ENCODE peak calls at places on chromosomes 7 and 10, in seven cellular contexts. One of them, this sample, is unnamed.

GRCh38 chr10:22345301-22346086 is at the start of gene SPAG6:
- DNase-seq in neural progenitor cell: peak
- DNase-seq in hepatocyte: peak
- DNase-seq in mammary epithelial cell: no peak
- DNase-seq in OCI-LY7: no peak
- DNase-seq in WTC11: peak
- DNase-seq in CD14-positive monocyte: peak
- DNase-seq in this sample: peak

GRCh38 chr7:85184599-85185354 is 2.1 kb downstream of the SEMA3D start:
- DNase-seq in neural progenitor cell: peak
- DNase-seq in mammary epithelial cell: peak
- DNase-seq in CD14-positive monocyte: no peak
- DNase-seq in WTC11: peak
- DNase-seq in hepatocyte: peak
- DNase-seq in OCI-LY7: no peak
- DNase-seq in this sample: peak

GRCh38 chr10:125017547-125018298 is 75.8 kb downstream of the ZRANB1 start:
- DNase-seq in OCI-LY7: no peak
- DNase-seq in CD14-positive monocyte: no peak
- DNase-seq in neural progenitor cell: peak
- DNase-seq in mammary epithelial cell: no peak
- DNase-seq in hepatocyte: no peak
- DNase-seq in WTC11: no peak
- DNase-seq in this sample: no peak

GRCh38 chr10:28801869-28802268 is 124.5 kb downstream of the BAMBI start:
- DNase-seq in CD14-positive monocyte: no peak
- DNase-seq in OCI-LY7: no peak
- DNase-seq in hepatocyte: no peak
- DNase-seq in WTC11: no peak
- DNase-seq in mammary epithelial cell: no peak
- DNase-seq in neural progenitor cell: no peak
- DNase-seq in this sample: no peak

GRCh38 chr7:4799508-4800268 is 24.3 kb downstream of the AP5Z1 start:
- DNase-seq in hepatocyte: no peak
- DNase-seq in OCI-LY7: no peak
- DNase-seq in mammary epithelial cell: peak
- DNase-seq in WTC11: no peak
- DNase-seq in neural progenitor cell: no peak
- DNase-seq in CD14-positive monocyte: no peak
- DNase-seq in this sample: no peak

GRCh38 chr7:82605247-82605864 is 161.8 kb upstream of the CACNA2D1 start:
- DNase-seq in WTC11: no peak
- DNase-seq in CD14-positive monocyte: no peak
- DNase-seq in OCI-LY7: peak
- DNase-seq in mammary epithelial cell: peak
- DNase-seq in neural progenitor cell: peak
- DNase-seq in hepatocyte: peak
- DNase-seq in this sample: peak

GRCh38 chr7:31096882-31097258 is 44.8 kb downstream of the ADCYAP1R1 start:
- DNase-seq in CD14-positive monocyte: no peak
- DNase-seq in OCI-LY7: no peak
- DNase-seq in WTC11: no peak
- DNase-seq in mammary epithelial cell: no peak
- DNase-seq in hepatocyte: no peak
- DNase-seq in neural progenitor cell: no peak
- DNase-seq in this sample: no peak

GRCh38 chr10:15238553-15239335 is 70.3 kb upstream of the NMT2 start:
- DNase-seq in CD14-positive monocyte: no peak
- DNase-seq in hepatocyte: no peak
- DNase-seq in mammary epithelial cell: no peak
- DNase-seq in OCI-LY7: no peak
- DNase-seq in neural progenitor cell: no peak
- DNase-seq in WTC11: no peak
- DNase-seq in this sample: no peak

GRCh38 chr7:134562136-134562535 is 13.2 kb downstream of the AKR1B15 start:
- DNase-seq in CD14-positive monocyte: no peak
- DNase-seq in hepatocyte: no peak
- DNase-seq in WTC11: no peak
- DNase-seq in neural progenitor cell: no peak
- DNase-seq in mammary epithelial cell: peak
- DNase-seq in OCI-LY7: no peak
- DNase-seq in this sample: no peak

GRCh38 chr10:35797187-35797586 is 155.1 kb upstream of the FZD8 start:
- DNase-seq in OCI-LY7: no peak
- DNase-seq in CD14-positive monocyte: no peak
- DNase-seq in hepatocyte: no peak
- DNase-seq in neural progenitor cell: no peak
- DNase-seq in WTC11: no peak
- DNase-seq in mammary epithelial cell: no peak
- DNase-seq in this sample: no peak

GRCh38 chr10:105769248-105770184 is 1128.4 kb downstream of the SORCS3 start:
- DNase-seq in neural progenitor cell: no peak
- DNase-seq in mammary epithelial cell: peak
- DNase-seq in hepatocyte: peak
- DNase-seq in CD14-positive monocyte: no peak
- DNase-seq in OCI-LY7: no peak
- DNase-seq in WTC11: no peak
- DNase-seq in this sample: no peak

GRCh38 chr10:102229810-102230263 is 3.7 kb downstream of the ELOVL3 start:
- DNase-seq in OCI-LY7: peak
- DNase-seq in neural progenitor cell: peak
- DNase-seq in WTC11: peak
- DNase-seq in hepatocyte: peak
- DNase-seq in mammary epithelial cell: peak
- DNase-seq in CD14-positive monocyte: peak
- DNase-seq in this sample: peak

GRCh38 chr7:135281363-135281949 is 47.8 kb downstream of the STRA8 start:
- DNase-seq in WTC11: peak
- DNase-seq in hepatocyte: peak
- DNase-seq in mammary epithelial cell: peak
- DNase-seq in neural progenitor cell: peak
- DNase-seq in CD14-positive monocyte: peak
- DNase-seq in OCI-LY7: peak
- DNase-seq in this sample: peak

GRCh38 chr7:55469271-55469681 is 103.0 kb downstream of the VOPP1 start:
- DNase-seq in CD14-positive monocyte: no peak
- DNase-seq in hepatocyte: no peak
- DNase-seq in WTC11: no peak
- DNase-seq in OCI-LY7: peak
- DNase-seq in neural progenitor cell: no peak
- DNase-seq in mammary epithelial cell: no peak
- DNase-seq in this sample: no peak

GRCh38 chr7:91288208-91288824 is 24.1 kb downstream of the FZD1 start:
- DNase-seq in neural progenitor cell: peak
- DNase-seq in OCI-LY7: peak
- DNase-seq in hepatocyte: peak
- DNase-seq in WTC11: peak
- DNase-seq in mammary epithelial cell: peak
- DNase-seq in CD14-positive monocyte: no peak
- DNase-seq in this sample: peak
- TF ChIP-seq CTCF in neural progenitor cell: peak
- TF ChIP-seq CTCF in OCI-LY7: peak
- TF ChIP-seq CTCF in hepatocyte: peak
- TF ChIP-seq CTCF in WTC11: peak
- TF ChIP-seq CTCF in mammary epithelial cell: peak
- TF ChIP-seq CTCF in CD14-positive monocyte: peak
- TF ChIP-seq CTCF in this sample: peak

GRCh38 chr7:94671444-94672235 is 15.7 kb upstream of the SGCE start:
- DNase-seq in mammary epithelial cell: no peak
- DNase-seq in OCI-LY7: no peak
- DNase-seq in WTC11: no peak
- DNase-seq in hepatocyte: no peak
- DNase-seq in neural progenitor cell: no peak
- DNase-seq in CD14-positive monocyte: no peak
- DNase-seq in this sample: no peak
- TF ChIP-seq CTCF in mammary epithelial cell: no peak
- TF ChIP-seq CTCF in OCI-LY7: no peak
- TF ChIP-seq CTCF in WTC11: no peak
- TF ChIP-seq CTCF in hepatocyte: no peak
- TF ChIP-seq CTCF in neural progenitor cell: no peak
- TF ChIP-seq CTCF in CD14-positive monocyte: no peak
- TF ChIP-seq CTCF in this sample: no peak

DNA sequence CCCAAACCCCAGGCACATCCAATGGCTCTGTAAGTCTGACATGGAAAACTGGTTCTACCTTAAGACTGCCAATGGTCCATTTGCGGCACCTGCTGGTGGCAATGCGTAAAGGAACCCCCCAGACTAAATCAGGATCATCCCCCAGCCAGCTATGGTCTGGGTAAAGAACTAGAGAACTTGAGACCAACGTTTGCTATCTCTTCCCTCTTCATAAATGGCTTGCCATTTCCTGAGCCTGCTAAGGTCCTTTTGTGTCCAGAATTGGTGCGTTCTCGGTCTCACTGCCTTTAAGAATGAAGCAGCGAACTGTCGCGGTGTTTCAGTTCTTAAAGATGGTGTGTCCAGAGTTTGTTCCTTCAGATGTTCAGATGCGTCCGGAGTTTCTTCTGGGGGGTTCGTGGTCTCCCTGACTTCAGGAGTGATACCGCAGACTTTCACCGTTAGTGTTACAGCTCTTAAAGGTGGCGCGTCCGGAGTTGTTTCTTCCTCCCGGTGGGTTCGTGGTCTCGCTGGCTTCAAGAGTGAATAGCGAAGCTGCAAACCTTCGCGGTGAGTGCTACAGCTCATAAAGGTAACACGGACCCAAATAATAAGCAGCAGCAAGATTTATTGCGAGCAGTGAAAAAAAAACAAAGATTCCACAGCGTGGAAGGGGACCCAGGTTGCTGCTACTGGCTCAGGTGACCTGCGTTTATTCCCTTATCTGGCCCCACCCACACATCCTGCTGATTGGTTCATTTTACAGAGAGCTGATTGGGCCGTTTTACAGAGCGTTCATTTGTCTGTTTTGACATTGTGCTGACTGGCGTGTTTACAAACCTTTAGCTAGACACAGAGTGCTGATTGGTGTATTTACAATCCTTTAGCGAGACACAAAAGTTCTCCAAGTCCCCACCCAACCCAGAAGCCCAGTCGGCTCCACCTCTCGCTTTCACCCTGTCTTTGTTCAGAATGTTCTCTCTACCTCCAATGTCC is 95.4 kb downstream of the ELMO1 start:
- DNase-seq in OCI-LY7: peak
- DNase-seq in hepatocyte: no peak
- DNase-seq in WTC11: peak
- DNase-seq in mammary epithelial cell: no peak
- DNase-seq in neural progenitor cell: peak
- DNase-seq in CD14-positive monocyte: peak
- DNase-seq in this sample: no peak
- TF ChIP-seq CTCF in OCI-LY7: peak
- TF ChIP-seq CTCF in hepatocyte: peak
- TF ChIP-seq CTCF in WTC11: peak
- TF ChIP-seq CTCF in mammary epithelial cell: no peak
- TF ChIP-seq CTCF in neural progenitor cell: peak
- TF ChIP-seq CTCF in CD14-positive monocyte: peak
- TF ChIP-seq CTCF in this sample: no peak

GRCh38 chr10:60101821-60102220 is 195.5 kb upstream of the CCDC6 start:
- DNase-seq in mammary epithelial cell: no peak
- DNase-seq in WTC11: no peak
- DNase-seq in hepatocyte: no peak
- DNase-seq in CD14-positive monocyte: no peak
- DNase-seq in OCI-LY7: no peak
- DNase-seq in neural progenitor cell: no peak
- DNase-seq in this sample: no peak

GRCh38 chr10:60099998-60100747 is 193.8 kb upstream of the CCDC6 start:
- DNase-seq in hepatocyte: peak
- DNase-seq in CD14-positive monocyte: no peak
- DNase-seq in mammary epithelial cell: peak
- DNase-seq in neural progenitor cell: peak
- DNase-seq in OCI-LY7: peak
- DNase-seq in WTC11: no peak
- DNase-seq in this sample: peak

GRCh38 chr10:60096761-60097513 is 190.6 kb upstream of the CCDC6 start:
- DNase-seq in mammary epithelial cell: peak
- DNase-seq in neural progenitor cell: no peak
- DNase-seq in OCI-LY7: no peak
- DNase-seq in CD14-positive monocyte: no peak
- DNase-seq in hepatocyte: peak
- DNase-seq in WTC11: no peak
- DNase-seq in this sample: no peak

GRCh38 chr10:60093317-60093716 is 187.0 kb upstream of the CCDC6 start:
- DNase-seq in mammary epithelial cell: no peak
- DNase-seq in WTC11: no peak
- DNase-seq in OCI-LY7: no peak
- DNase-seq in CD14-positive monocyte: no peak
- DNase-seq in hepatocyte: no peak
- DNase-seq in neural progenitor cell: no peak
- DNase-seq in this sample: no peak

DNA sequence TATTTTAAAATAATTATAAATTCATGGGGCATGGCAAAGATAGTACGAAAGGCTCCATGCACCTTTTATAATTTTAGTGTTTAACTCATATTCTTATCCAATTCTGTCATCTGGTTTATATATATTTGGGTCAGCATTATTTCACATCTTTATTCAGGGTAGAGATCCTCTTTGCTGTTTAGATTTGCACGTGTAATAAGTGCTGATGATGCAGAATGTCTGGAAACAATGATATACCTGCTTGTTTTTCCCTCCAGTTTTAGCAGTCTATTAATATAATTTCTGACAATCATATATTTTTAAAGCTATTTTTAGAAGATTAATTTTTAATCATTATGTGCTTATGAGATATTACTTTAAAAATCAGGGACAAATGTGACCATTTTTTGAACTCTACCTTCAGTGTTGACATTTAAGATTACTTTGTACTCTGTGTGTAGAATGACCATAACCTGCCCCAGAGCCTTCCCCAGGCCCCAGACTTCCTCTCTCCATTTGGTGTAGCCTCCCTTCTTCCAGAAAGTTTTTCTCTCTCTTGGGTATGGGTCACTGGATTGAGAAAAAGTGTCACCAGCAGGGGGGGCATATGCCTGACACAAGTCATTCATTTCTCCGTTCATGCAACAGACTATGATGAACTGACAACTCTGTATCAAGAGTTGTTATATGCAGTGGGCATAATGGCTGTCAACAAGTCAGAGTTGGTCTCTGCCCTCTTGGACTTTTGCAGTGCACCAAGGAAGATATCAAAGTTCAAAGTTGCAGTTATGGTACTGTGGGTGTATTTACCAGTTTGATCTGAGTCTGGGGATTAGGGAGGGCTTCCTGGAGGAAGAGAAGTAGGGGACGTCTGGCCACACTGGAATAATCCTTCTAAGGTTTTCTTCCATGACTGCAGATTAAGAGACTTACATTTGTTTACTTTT is 192.6 kb upstream of the CCDC6 start:
- DNase-seq in WTC11: no peak
- DNase-seq in CD14-positive monocyte: no peak
- DNase-seq in hepatocyte: no peak
- DNase-seq in OCI-LY7: peak
- DNase-seq in neural progenitor cell: peak
- DNase-seq in mammary epithelial cell: no peak
- DNase-seq in this sample: peak
- TF ChIP-seq CTCF in WTC11: no peak
- TF ChIP-seq CTCF in CD14-positive monocyte: no peak
- TF ChIP-seq CTCF in hepatocyte: no peak
- TF ChIP-seq CTCF in OCI-LY7: peak
- TF ChIP-seq CTCF in neural progenitor cell: peak
- TF ChIP-seq CTCF in mammary epithelial cell: peak
- TF ChIP-seq CTCF in this sample: peak

GRCh38 chr7:86814980-86815379 is 171.3 kb downstream of the GRM3 start:
- DNase-seq in mammary epithelial cell: no peak
- DNase-seq in WTC11: peak
- DNase-seq in OCI-LY7: peak
- DNase-seq in neural progenitor cell: peak
- DNase-seq in CD14-positive monocyte: no peak
- DNase-seq in hepatocyte: peak
- DNase-seq in this sample: peak
- TF ChIP-seq CTCF in mammary epithelial cell: peak
- TF ChIP-seq CTCF in WTC11: peak
- TF ChIP-seq CTCF in OCI-LY7: peak
- TF ChIP-seq CTCF in neural progenitor cell: peak
- TF ChIP-seq CTCF in CD14-positive monocyte: no peak
- TF ChIP-seq CTCF in hepatocyte: peak
- TF ChIP-seq CTCF in this sample: peak

This sample was measured in endothelial cell.